ENCODE peak calls at places on chromosome 22, in seven cellular contexts. T, D, A, C, F, L and K are unnamed samples.

GRCh38 chr22:44913198-44913983 is 96.4 kb downstream of the PHF21B start:
- DNase-seq in F (no peak), L (no peak), D (no peak), A (no peak), T (no peak), C (no peak), K (no peak)

GRCh38 chr22:44628856-44629255 is 73.1 kb upstream of the PRR5 start:
- DNase-seq in C (no peak), L (no peak), F (no peak), A (no peak), T (no peak), D (no peak), K (no peak)

GRCh38 chr22:23104109-23104971 is 34.0 kb downstream of the GNAZ start:
- DNase-seq in F (no peak), C (no peak), T (peak), A (no peak), L (no peak), D (no peak), K (no peak)

GRCh38 chr22:29753808-29754657 is 12.8 kb downstream of the ZMAT5 start:
- DNase-seq in D (peak), F (no peak), T (no peak), L (no peak), A (no peak), C (no peak), K (no peak)

GRCh38 chr22:47596176-47596690 is 833.8 kb downstream of the TBC1D22A start:
- DNase-seq in C (no peak), D (no peak), F (no peak), L (no peak), T (no peak), A (no peak), K (no peak)

GRCh38 chr22:31036671-31037550 is 44.2 kb upstream of the SMTN start:
- DNase-seq in F (no peak), L (peak), D (peak), T (no peak), A (no peak), C (no peak), K (peak)

GRCh38 chr22:35618427-35619223 is 1.5 kb upstream of the MB start:
- DNase-seq in T (no peak), A (no peak), C (no peak), F (no peak), L (no peak), D (no peak), K (no peak)

GRCh38 chr22:17891427-17892167 is 117.3 kb upstream of the BID start:
- DNase-seq in A (no peak), F (no peak), D (peak), T (no peak), C (no peak), L (no peak), K (no peak)

GRCh38 chr22:20509344-20510047 is 2.1 kb downstream of the MED15 start:
- DNase-seq in C (peak), L (peak), D (peak), F (peak), T (peak), A (no peak), K (peak)

GRCh38 chr22:32897400-32897799 is 95.9 kb downstream of the TIMP3 start:
- DNase-seq in T (peak), A (no peak), D (no peak), L (peak), F (no peak), C (no peak), K (peak)